ENCODE peak calls at places on chromosomes 16 and 17, in seven cellular contexts. A is IMR-90; F is CD8-positive, alpha-beta memory T cell; E is A549; B is mesendoderm; K is keratinocyte; Q is left ventricle myocardium inferior. C is an unnamed sample. For H3K4me1, the result is how much of the 10 kb centered on the place peaks cover.

GRCh38 chr16:53744449-53744848 is 40.5 kb downstream of the FTO start:
- DNase-seq in A (no peak), E (no peak), Q (no peak), F (no peak), K (no peak), B (peak), C (no peak)

GRCh38 chr16:70478912-70479341 is 24.5 kb downstream of the FCSK start:
- DNase-seq in F (no peak), E (no peak), A (no peak), Q (peak), B (no peak), K (no peak), C (no peak)

GRCh38 chr17:10618202-10618635 is 38.9 kb downstream of the MYH3 start:
- DNase-seq in B (peak), F (peak), K (peak), Q (peak), E (peak), A (peak), C (peak)

GRCh38 chr16:9236319-9236718 is 144.9 kb downstream of the HAPSTR1 start:
- DNase-seq in F (no peak), A (no peak), E (no peak), Q (no peak), K (no peak), B (no peak), C (no peak)

GRCh38 chr17:36814958-36815357 is 122.3 kb upstream of the LHX1 start:
- DNase-seq in E (no peak), A (no peak), Q (no peak), K (no peak), F (no peak), B (no peak), C (no peak)

GRCh38 chr16:4477966-4478365 is 1.8 kb downstream of the HMOX2 start:
- DNase-seq in B (peak), K (no peak), F (no peak), E (no peak), A (peak), Q (no peak), C (no peak)

GRCh38 chr16:74699666-74700065 is 996 bp downstream of the MLKL start:
- DNase-seq in F (no peak), Q (no peak), B (no peak), A (no peak), K (no peak), E (no peak), C (no peak)

GRCh38 chr17:17345686-17346427 is 42.7 kb downstream of the NT5M start:
- DNase-seq in E (no peak), Q (no peak), F (no peak), A (no peak), B (no peak), K (no peak), C (no peak)

GRCh38 chr17:18992454-18993130 is 12.0 kb downstream of the FAM83G start:
- DNase-seq in F (peak), K (no peak), A (no peak), Q (no peak), E (no peak), B (no peak), C (no peak)

GRCh38 chr17:81476635-81477034 is 36.0 kb downstream of the ACTG1 start:
- DNase-seq in A (no peak), E (no peak), B (no peak), Q (no peak), F (no peak), K (no peak), C (no peak)
- H3K4me1 ChIP-seq in A (under half), E (under half), B (under half), Q (under half), F (under half), K (under half), C (under half)

GRCh38 chr17:57092779-57093178 is 7.7 kb downstream of the AKAP1 start:
- DNase-seq in F (no peak), E (no peak), B (no peak), K (no peak), A (no peak), Q (no peak), C (no peak)
- H3K4me1 ChIP-seq in F (under half), E (under half), B (under half), K (under half), A (under half), Q (half or more), C (under half)

DNA sequence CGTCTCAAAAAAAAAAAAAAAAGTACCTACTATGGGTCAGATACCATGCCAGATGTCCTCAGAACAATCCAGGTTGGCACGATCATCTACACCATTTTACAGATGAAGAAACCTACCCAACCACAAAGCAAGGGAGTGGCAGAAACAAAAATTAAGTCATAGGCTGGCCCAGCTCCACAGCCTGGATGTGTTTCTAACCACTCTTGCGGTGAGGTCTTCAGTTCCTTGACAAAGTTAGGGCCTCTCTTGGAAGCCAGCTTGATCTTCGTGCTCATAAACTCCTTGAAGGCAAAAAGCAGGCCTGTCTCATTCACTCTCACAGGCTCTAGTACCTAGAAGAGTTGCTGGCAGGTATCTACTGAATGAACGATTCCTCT is 6.2 kb downstream of the GGA2 start:
- DNase-seq in E (no peak), F (peak), Q (no peak), A (peak), K (peak), B (no peak), C (no peak)
- H3K4me1 ChIP-seq in E (under half), F (half or more), Q (half or more), A (under half), K (half or more), B (under half), C (under half)

DNA sequence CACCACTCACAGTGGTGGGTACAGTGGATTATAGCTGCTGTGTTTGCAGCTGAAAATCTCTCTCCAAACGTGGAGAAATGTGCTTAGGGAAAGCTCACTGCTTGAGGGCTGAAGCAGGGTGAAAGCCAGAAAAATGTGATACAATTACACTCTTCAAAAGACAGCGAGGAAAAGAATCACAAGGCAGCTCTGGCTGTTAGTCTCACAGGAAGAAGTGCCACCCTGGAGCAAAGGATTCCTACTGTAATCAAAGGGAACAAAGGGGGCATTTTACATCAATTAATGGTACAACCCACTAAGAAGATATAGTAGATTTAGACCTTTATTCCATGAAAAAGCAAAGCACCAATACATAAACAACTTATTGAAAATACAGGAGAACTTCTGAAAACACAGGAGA is 48.1 kb upstream of the IRX5 start:
- DNase-seq in B (no peak), K (no peak), F (no peak), E (no peak), A (no peak), Q (no peak), C (no peak)
- H3K4me1 ChIP-seq in B (under half), K (under half), F (under half), E (under half), A (under half), Q (under half), C (under half)

DNA sequence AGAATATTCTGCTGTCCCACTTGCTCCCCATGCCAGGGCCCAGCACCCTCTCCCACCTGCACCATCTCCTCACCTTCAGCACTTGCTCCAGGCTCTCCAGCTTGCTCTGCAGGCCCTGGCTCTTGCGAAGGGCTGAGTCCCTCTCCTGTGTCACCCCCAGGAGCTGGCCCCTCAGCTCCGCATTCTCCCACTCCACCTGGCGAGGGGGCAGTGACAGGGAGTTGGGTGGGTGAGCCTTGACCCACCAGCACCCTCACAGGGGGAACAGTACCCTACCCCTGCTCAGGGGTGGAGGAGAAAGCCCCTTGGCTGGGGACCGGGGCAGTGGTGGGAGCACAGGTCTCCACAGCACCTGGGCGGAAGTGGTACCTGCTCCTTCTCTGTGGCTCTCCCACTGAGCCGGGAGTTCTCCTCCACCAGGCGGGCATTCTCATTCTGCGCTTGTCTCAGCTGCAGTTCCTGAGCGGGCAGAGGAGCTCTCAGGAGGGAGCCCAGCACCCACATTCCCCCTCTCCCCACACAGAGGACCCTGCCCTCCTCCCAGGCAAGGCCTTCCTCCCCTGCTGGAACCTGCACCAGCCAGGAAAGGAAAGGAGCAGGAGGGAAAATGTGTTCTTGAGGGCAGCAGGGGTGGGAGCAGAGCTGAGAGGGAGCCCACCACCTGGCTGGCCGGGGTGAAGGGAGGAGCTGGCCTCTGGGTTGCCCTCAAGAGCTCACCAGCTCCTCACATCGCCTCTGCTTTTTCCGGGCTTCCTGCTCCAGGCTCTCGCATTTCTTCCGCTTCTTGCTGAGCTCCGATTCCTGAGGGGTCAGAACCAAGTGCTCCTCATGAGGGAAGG is 5.8 kb downstream of the TSPOAP1 start:
- DNase-seq in K (no peak), B (no peak), Q (no peak), A (no peak), E (no peak), F (peak), C (no peak)
- H3K4me1 ChIP-seq in K (under half), B (under half), Q (under half), A (under half), E (under half), F (under half), C (under half)

GRCh38 chr17:14205992-14206461 is 30.6 kb downstream of the CDRT15 start:
- DNase-seq in F (peak), K (peak), B (no peak), Q (peak), A (no peak), E (no peak), C (peak)
- H3K4me1 ChIP-seq in F (half or more), K (under half), B (under half), Q (under half), A (under half), E (under half), C (under half)

DNA sequence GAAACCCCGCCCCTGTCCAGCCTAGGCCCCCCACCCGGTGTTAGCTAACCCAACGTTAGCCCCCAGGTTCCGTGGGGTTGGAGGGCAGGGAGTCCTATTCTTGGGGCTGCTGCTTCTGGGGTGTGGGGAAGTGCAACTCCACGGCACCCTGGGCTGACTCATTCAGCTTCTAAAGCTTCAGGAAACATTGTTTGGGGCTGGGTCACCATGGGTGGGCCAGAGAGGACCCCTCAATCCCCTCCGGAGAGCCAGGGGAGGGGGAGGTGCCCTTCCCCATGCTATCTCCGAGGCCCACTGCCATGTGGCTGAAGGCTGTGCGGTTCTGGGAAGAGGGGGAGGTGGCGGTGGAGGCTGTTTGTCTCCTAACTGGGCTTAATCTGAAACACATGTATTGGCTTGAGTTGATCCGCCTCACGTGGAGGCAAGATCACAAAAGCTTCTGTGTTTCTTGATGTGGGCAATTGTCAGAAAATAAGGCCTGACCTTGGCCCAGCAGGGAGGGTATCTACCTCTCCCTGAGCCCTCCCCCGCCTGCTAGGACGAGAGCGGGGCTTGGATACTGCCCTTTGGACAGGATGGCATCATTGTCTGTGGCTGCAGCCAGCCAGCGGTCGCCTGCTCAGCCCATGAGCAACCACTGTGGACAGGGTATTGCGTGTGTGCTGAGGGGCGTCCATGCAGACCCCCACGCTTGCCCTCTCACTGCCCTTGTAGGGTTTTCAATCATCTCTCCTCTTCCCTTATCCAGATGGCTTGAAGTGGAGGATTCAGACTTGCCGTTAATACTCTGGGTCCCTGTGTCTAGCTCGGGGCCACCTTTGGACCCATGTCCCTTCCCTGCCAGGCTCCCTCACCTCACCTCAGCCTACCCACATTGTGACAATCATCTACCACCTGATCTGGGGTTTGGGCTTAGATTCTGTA is 1.3 kb downstream of the SERPINF1 start:
- DNase-seq in Q (peak), B (no peak), A (peak), F (no peak), K (no peak), E (no peak), C (no peak)
- H3K4me1 ChIP-seq in Q (under half), B (under half), A (under half), F (under half), K (under half), E (under half), C (under half)

GRCh38 chr16:81620796-81621195 is 158.3 kb upstream of the PLCG2 start:
- DNase-seq in Q (no peak), E (no peak), B (no peak), A (peak), F (no peak), K (no peak), C (no peak)
- H3K4me1 ChIP-seq in Q (under half), E (under half), B (under half), A (under half), F (under half), K (half or more), C (under half)